ENCODE peak calls at places on chromosomes 13 and 19, in six cellular contexts. V is cardiac muscle cell, J is thyroid gland, Z is coronary artery, G is GM12865, F is dorsolateral prefrontal cortex. O is an unnamed sample.

GRCh38 chr13:85419611-85420010 is 379.6 kb downstream of the SLITRK6 start:
- DNase-seq in V (no peak), J (no peak), Z (no peak), G (no peak), F (no peak), O (no peak)

GRCh38 chr13:45015300-45015699 is 26.0 kb downstream of the GPALPP1 start:
- DNase-seq in V (no peak), J (no peak), Z (no peak), G (no peak), F (no peak), O (no peak)

GRCh38 chr19:33293255-33294057 is 8.9 kb downstream of the CEBPA start:
- DNase-seq in V (peak; percentile 73), J (peak; percentile 49), Z (no peak), G (no peak), F (no peak), O (peak; percentile 73)

GRCh38 chr19:35940839-35941238 is 4.7 kb downstream of the LRFN3 start:
- DNase-seq in V (no peak), J (no peak), Z (no peak), G (no peak), F (no peak), O (no peak)

GRCh38 chr19:1567116-1567847 is 843 bp downstream of the MEX3D start:
- DNase-seq in V (peak; percentile 57), J (no peak), Z (no peak), G (no peak), F (no peak), O (no peak)

GRCh38 chr19:56150358-56150757 is 9.3 kb downstream of the ZNF444 start:
- DNase-seq in V (no peak), J (no peak), Z (no peak), G (no peak), F (no peak), O (no peak)

GRCh38 chr13:26503826-26504594 is 53.5 kb upstream of the WASF3 start:
- DNase-seq in V (no peak), J (no peak), Z (no peak), G (no peak), F (no peak), O (no peak)

GRCh38 chr13:94169783-94170513 is 309.5 kb downstream of the DCT start:
- DNase-seq in V (peak; percentile 17), J (peak; percentile 17), Z (peak; percentile 84), G (no peak), F (no peak), O (no peak)

GRCh38 chr13:92473736-92474465 is 752.7 kb upstream of the GPC6 start:
- DNase-seq in V (no peak), J (no peak), Z (no peak), G (no peak), F (no peak), O (no peak)

GRCh38 chr13:61414136-61414535 is 1.5 kb downstream of the PCDH20 start:
- DNase-seq in V (no peak), J (no peak), Z (no peak), G (no peak), F (no peak), O (no peak)

GRCh38 chr19:50371914-50372475 is 4.3 kb upstream of the NR1H2 start:
- DNase-seq in V (no peak), J (no peak), Z (no peak), G (no peak), F (no peak), O (no peak)

GRCh38 chr19:44577566-44577874 is 35.8 kb upstream of the IGSF23 start:
- DNase-seq in V (no peak), J (no peak), Z (no peak), G (no peak), F (no peak), O (no peak)

GRCh38 chr13:85798999-85799646 is at the start of gene SLITRK6:
- DNase-seq in V (peak; percentile 66), J (no peak), Z (no peak), G (no peak), F (no peak), O (peak; percentile 7)

GRCh38 chr19:8423821-8424223 is 10.7 kb downstream of the MARCHF2 start:
- DNase-seq in V (peak; percentile 99), J (peak; percentile 62), Z (peak; percentile 97), G (no peak), F (no peak), O (peak; percentile 92)

GRCh38 chr19:55423225-55423967 is 15.8 kb upstream of the UBE2S start:
- DNase-seq in V (no peak), J (no peak), Z (no peak), G (no peak), F (no peak), O (no peak)

GRCh38 chr19:49567722-49568454 is 12.5 kb downstream of the NOSIP start:
- DNase-seq in V (peak; percentile 47), J (no peak), Z (no peak), G (peak; percentile 69), F (no peak), O (no peak)

GRCh38 chr19:30082611-30083010 is 140.6 kb downstream of the URI1 start:
- DNase-seq in V (no peak), J (no peak), Z (no peak), G (no peak), F (no peak), O (no peak)

GRCh38 chr19:13797058-13797440 is 1.8 kb downstream of the ZSWIM4 start:
- DNase-seq in V (no peak), J (no peak), Z (no peak), G (no peak), F (no peak), O (no peak)

GRCh38 chr19:13796301-13797057 is 1.2 kb downstream of the ZSWIM4 start:
- DNase-seq in V (peak; percentile 95), J (peak; percentile 75), Z (peak; percentile 93), G (peak; percentile 65), F (no peak), O (peak; percentile 91)

GRCh38 chr19:13803038-13803437 is 7.8 kb downstream of the ZSWIM4 start:
- DNase-seq in V (no peak), J (no peak), Z (no peak), G (no peak), F (no peak), O (no peak)

GRCh38 chr19:13797870-13798269 is 2.6 kb downstream of the ZSWIM4 start:
- DNase-seq in V (peak; percentile 93), J (peak; percentile 30), Z (no peak), G (no peak), F (no peak), O (peak; percentile 70)

GRCh38 chr19:13799669-13800068 is 4.4 kb downstream of the ZSWIM4 start:
- DNase-seq in V (no peak), J (no peak), Z (no peak), G (no peak), F (no peak), O (no peak)
- H3K4me3 ChIP-seq in V (no peak overlapping the region), J (no peak overlapping the region), Z (no peak overlapping the region), G (no peak overlapping the region), F (no peak overlapping the region), O (no peak overlapping the region)

DNA sequence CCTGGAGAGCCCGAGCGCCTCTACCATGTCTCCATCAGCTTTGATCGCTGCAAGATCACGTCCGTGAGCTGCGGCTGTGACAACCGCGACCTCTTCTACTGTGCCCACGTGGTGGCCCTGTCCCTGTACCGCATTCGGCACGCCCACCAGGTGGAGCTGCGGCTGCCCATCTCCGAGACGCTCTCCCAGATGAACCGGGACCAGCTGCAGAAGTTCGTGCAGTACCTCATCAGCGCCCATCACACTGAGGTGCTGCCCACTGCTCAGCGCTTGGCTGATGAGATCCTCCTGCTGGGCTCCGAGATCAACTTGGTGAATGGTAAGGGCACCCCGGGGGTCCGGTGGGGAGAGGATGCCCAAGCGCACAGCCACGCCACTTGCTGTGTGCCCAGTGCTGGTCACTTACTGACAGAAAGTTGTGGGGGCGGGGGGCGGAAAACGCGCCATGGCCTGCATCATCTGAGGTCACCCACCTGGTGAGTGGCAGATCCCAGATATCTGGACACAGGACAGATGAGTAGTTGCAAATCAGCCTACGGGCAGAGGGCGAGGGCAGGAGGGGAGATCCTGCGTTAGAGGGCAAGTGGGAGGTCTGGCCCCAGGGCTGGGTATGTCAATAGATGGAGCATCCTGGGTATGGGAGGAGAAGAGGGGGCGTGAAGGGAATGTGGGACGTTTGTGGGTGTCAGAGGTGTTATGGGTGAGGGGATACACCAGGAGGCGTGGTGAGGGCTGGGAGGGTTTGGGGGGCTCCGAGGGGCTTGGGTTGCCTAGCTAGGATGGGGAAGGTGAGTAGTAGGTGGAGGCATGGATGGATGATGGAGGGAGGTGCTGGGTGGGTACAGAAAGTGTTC is 9.8 kb downstream of the ZSWIM4 start:
- DNase-seq in V (no peak), J (no peak), Z (no peak), G (no peak), F (no peak), O (no peak)
- TF ChIP-seq CTCF in V (peak; percentile 32), J (peak; percentile 8), Z (no peak), G (no peak), F (peak; percentile 41), O (no peak)

GRCh38 chr19:40567750-40568494 is 8.8 kb upstream of the SHKBP1 start:
- DNase-seq in V (no peak), J (no peak), Z (no peak), G (no peak), F (no peak), O (no peak)
- H3K4me3 ChIP-seq in V (peak overlapping the region; percentile 16), J (no peak overlapping the region), Z (peak overlapping the region; percentile 56), G (no peak overlapping the region), F (peak overlapping the region; percentile 17), O (peak overlapping the region; percentile 51)

DNA sequence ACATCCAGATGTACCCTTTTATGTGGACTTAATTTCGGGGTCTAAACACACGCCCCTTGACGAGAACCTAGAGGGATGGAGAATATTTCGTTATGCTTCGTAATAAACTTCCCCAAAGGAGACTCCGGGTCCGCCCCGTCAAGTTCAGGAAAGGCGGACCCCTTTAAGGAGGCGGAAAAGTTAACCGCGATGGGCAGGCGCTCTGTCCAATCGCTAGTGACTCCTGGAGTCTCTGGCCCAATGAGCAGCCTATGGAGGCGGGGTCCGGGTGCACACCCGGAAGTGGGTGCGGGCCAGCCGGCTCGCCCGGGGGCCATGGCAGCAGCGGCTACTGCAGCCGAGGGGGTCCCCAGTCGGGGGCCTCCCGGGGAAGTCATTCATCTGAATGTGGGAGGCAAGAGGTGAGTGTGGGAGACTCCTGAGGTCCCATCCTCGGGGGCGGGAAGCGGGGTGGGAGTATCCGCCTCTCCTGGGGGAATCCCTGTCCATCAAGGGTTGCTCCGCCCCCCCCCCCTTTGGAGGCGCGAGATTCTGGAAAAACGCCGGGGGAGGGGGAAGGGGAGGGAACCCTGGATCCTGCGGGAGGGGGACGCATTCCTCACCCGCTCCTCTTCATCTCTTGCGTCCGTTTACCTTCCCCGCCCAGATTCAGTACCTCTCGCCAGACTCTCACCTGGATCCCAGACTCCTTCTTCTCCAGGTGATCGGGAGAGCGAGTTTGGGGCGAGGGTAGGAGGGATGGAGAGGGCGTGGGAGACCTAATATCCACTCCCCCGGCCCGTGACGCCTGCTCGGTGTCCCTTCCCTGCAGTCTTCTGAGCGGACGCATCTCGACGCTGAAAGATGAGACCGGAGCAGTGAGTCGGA is at the start of gene SHKBP1:
- DNase-seq in V (peak; percentile 97), J (peak; percentile 96), Z (peak; percentile 95), G (peak; percentile 97), F (peak; percentile 92), O (peak; percentile 75)
- TF ChIP-seq CTCF in V (no peak), J (no peak), Z (no peak), G (no peak), F (no peak), O (no peak)

GRCh38 chr19:58581227-58582141 is 8.3 kb upstream of the MZF1 start:
- DNase-seq in V (peak; percentile 90), J (peak; percentile 87), Z (peak; percentile 87), G (peak; percentile 92), F (peak; percentile 81), O (peak; percentile 39)
- H3K4me3 ChIP-seq in V (no peak overlapping the region), J (no peak overlapping the region), Z (peak overlapping the region; percentile 10), G (no peak overlapping the region), F (no peak overlapping the region), O (no peak overlapping the region)

O was measured in AG09309.